ENCODE peak calls at places on chromosomes 3 and 15, in ten cellular contexts. S, G, Z, X, Q, H, O, D, U and B are unnamed samples.

GRCh38 chr3:20673866-20674265 is 487.9 kb upstream of the SGO1 start:
- DNase-seq in G (no peak), X (no peak), D (no peak), H (no peak), O (no peak), S (no peak), Z (no peak), Q (no peak), U (no peak), B (no peak)

GRCh38 chr3:4688411-4688810 is 195.3 kb downstream of the ITPR1 start:
- DNase-seq in U (no peak), Q (no peak), X (no peak), H (no peak), S (no peak), O (no peak), D (no peak), G (no peak), Z (no peak), B (no peak)

GRCh38 chr3:50256978-50257890 is 11.7 kb upstream of the SEMA3B start:
- DNase-seq in H (peak; percentile 40), D (peak; percentile 64), O (no peak), G (peak; percentile 67), U (no peak), S (no peak), Z (no peak), Q (no peak), X (no peak), B (peak; percentile 47)

GRCh38 chr15:97652700-97653167 is 307.8 kb upstream of the ARRDC4 start:
- DNase-seq in U (no peak), D (no peak), Q (no peak), X (no peak), H (no peak), S (no peak), G (no peak), Z (no peak), O (peak; percentile 19), B (no peak)

GRCh38 chr3:183227586-183227985 is 25.5 kb upstream of the B3GNT5 start:
- DNase-seq in Z (no peak), S (no peak), U (no peak), Q (no peak), X (no peak), G (no peak), D (peak; percentile 43), H (no peak), O (no peak), B (no peak)

GRCh38 chr3:145032790-145033189 is 1061.2 kb downstream of the DIPK2A start:
- DNase-seq in Q (no peak), G (no peak), Z (no peak), U (no peak), D (no peak), H (no peak), X (peak; percentile 27), O (no peak), S (no peak), B (no peak)

GRCh38 chr3:24060055-24060454 is 115.0 kb downstream of the NR1D2 start:
- DNase-seq in X (peak; percentile 79), D (no peak), Q (peak; percentile 5), U (no peak), G (no peak), H (no peak), S (peak; percentile 55), O (no peak), Z (no peak), B (no peak)

GRCh38 chr3:161371441-161372320 is at the start of gene SPTSSB:
- DNase-seq in U (peak; percentile 35), O (peak; percentile 33), Q (peak; percentile 47), S (peak; percentile 32), X (peak; percentile 20), H (peak; percentile 50), D (peak; percentile 65), G (peak; percentile 67), Z (no peak), B (peak; percentile 62)

GRCh38 chr3:71640549-71640948 is 57.0 kb upstream of the FOXP1 start:
- DNase-seq in X (no peak), S (no peak), H (no peak), Q (no peak), D (no peak), O (no peak), G (no peak), U (no peak), Z (no peak), B (no peak)

GRCh38 chr3:45612138-45612537 is 17.6 kb downstream of the LIMD1 start:
- DNase-seq in D (no peak), G (no peak), X (no peak), Z (no peak), Q (no peak), S (no peak), H (no peak), U (no peak), O (no peak), B (no peak)

GRCh38 chr3:147361671-147362420 is 44.5 kb downstream of the ZIC4 start:
- DNase-seq in O (peak; percentile 26), G (peak; percentile 68), S (peak; percentile 56), U (no peak), X (no peak), Z (no peak), Q (no peak), D (peak; percentile 59), H (no peak), B (no peak)

GRCh38 chr3:9352917-9353823 is 9.7 kb upstream of the THUMPD3 start:
- DNase-seq in S (peak; percentile 64), X (peak; percentile 61), O (peak; percentile 45), Z (peak; percentile 14), Q (peak; percentile 44), D (peak; percentile 53), H (peak; percentile 48), G (peak; percentile 67), U (peak; percentile 19), B (peak; percentile 54)

GRCh38 chr3:183524476-183524875 is 31.0 kb downstream of the KLHL6 start:
- DNase-seq in G (no peak), U (no peak), H (no peak), X (no peak), Q (no peak), Z (no peak), S (no peak), D (no peak), O (no peak), B (no peak)

GRCh38 chr15:48112242-48112641 is 8.5 kb upstream of the SLC24A5 start:
- DNase-seq in D (no peak), X (peak; percentile 6), G (peak; percentile 46), Q (peak; percentile 46), U (no peak), O (no peak), S (peak; percentile 8), H (peak; percentile 6), Z (no peak), B (no peak)

GRCh38 chr3:20669184-20669583 is 483.2 kb upstream of the SGO1 start:
- DNase-seq in D (no peak), U (no peak), X (no peak), Q (no peak), S (no peak), H (no peak), O (peak; percentile 30), Z (no peak), G (no peak), B (no peak)

GRCh38 chr15:80525853-80526252 is 121.7 kb downstream of the ARNT2 start:
- DNase-seq in O (no peak), S (no peak), H (no peak), U (no peak), G (no peak), X (no peak), Q (no peak), Z (no peak), D (no peak), B (no peak)

GRCh38 chr15:93467327-93467726 is 378.3 kb upstream of the RGMA start:
- DNase-seq in H (peak; percentile 79), O (peak; percentile 52), X (no peak), Q (no peak), G (peak; percentile 67), S (no peak), D (no peak), U (peak; percentile 6), Z (no peak), B (no peak)

GRCh38 chr3:84547971-84548970 is 410.5 kb upstream of the CADM2 start:
- DNase-seq in H (peak; percentile 86), O (no peak), Q (peak; percentile 42), X (no peak), U (no peak), Z (no peak), S (no peak), D (no peak), G (peak; percentile 62), B (no peak)

GRCh38 chr3:174083706-174084105 is 686.2 kb downstream of the NLGN1 start:
- DNase-seq in O (no peak), G (no peak), U (no peak), X (no peak), S (no peak), D (no peak), H (no peak), Q (no peak), Z (no peak), B (no peak)

GRCh38 chr15:63156086-63156707 is 1.1 kb downstream of the RPS27L start:
- DNase-seq in Z (no peak), G (no peak), O (no peak), D (no peak), X (no peak), U (no peak), Q (no peak), H (no peak), S (no peak), B (no peak)

GRCh38 chr15:63476229-63476632 is 28.2 kb upstream of the USP3 start:
- DNase-seq in Q (no peak), D (no peak), O (no peak), U (peak; percentile 46), Z (no peak), H (peak; percentile 97), G (peak; percentile 58), X (peak; percentile 96), S (peak; percentile 97), B (no peak)

GRCh38 chr15:67548532-67548852 is 6.0 kb downstream of the MAP2K5 start:
- DNase-seq in X (no peak), D (no peak), Q (no peak), O (no peak), G (no peak), S (no peak), U (no peak), Z (no peak), H (no peak), B (no peak)

GRCh38 chr15:34942363-34942762 is 27.2 kb downstream of the AQR start:
- DNase-seq in H (peak; percentile 60), S (peak; percentile 31), U (no peak), G (peak; percentile 57), X (peak; percentile 10), O (no peak), D (no peak), Z (no peak), Q (no peak), B (no peak)

GRCh38 chr3:52231502-52232278 is 6.2 kb upstream of the TLR9 start:
- DNase-seq in O (peak; percentile 82), X (no peak), H (peak; percentile 14), Q (no peak), Z (peak; percentile 75), D (peak; percentile 95), S (peak; percentile 59), G (peak; percentile 72), U (peak; percentile 75), B (peak; percentile 90)

GRCh38 chr15:73800662-73801345 is 47.7 kb upstream of the INSYN1 start:
- DNase-seq in X (peak; percentile 66), Q (no peak), S (peak; percentile 79), Z (no peak), G (peak; percentile 58), U (no peak), D (no peak), H (no peak), O (peak; percentile 79), B (no peak)

GRCh38 chr3:52092291-52092660 is 35.9 kb upstream of the DUSP7 start:
- DNase-seq in Q (no peak), H (no peak), O (no peak), S (no peak), X (no peak), D (no peak), G (no peak), U (no peak), Z (no peak), B (no peak)

GRCh38 chr3:103690536-103690935 is 1255.7 kb downstream of the ZPLD1 start:
- DNase-seq in H (no peak), O (no peak), G (no peak), S (no peak), U (no peak), Q (peak; percentile 18), X (no peak), D (no peak), Z (no peak), B (no peak)

GRCh38 chr15:40266828-40267304 is 16.0 kb downstream of the ANKRD63 start:
- DNase-seq in Z (no peak), O (no peak), H (peak; percentile 92), D (no peak), S (peak; percentile 94), Q (no peak), X (peak; percentile 96), U (peak; percentile 86), G (peak; percentile 96), B (no peak)